ENCODE peak calls at places on chromosomes 13 and 19, in five cellular contexts. U is GM23338, W is HCT116, S is K562, C is astrocyte. D is an unnamed sample.

GRCh38 chr19:50777261-50777660 is 7.0 kb downstream of the GPR32 start:
- DNase-seq in U (no peak), W (no peak), S (no peak), C (no peak), D (no peak)

GRCh38 chr19:46271488-46272197 is 25.2 kb upstream of the HIF3A start:
- DNase-seq in U (no peak), W (no peak), S (no peak), C (peak), D (no peak)

GRCh38 chr19:3171894-3172679 is 6.5 kb upstream of the S1PR4 start:
- DNase-seq in U (no peak), W (no peak), S (no peak), C (no peak), D (no peak)

GRCh38 chr19:28949535-28949934 is 263.4 kb downstream of the UQCRFS1 start:
- DNase-seq in U (peak), W (no peak), S (peak), C (no peak), D (no peak)

GRCh38 chr13:65036999-65037398 is 2193.1 kb downstream of the PCDH9 start:
- DNase-seq in U (no peak), W (no peak), S (no peak), C (peak), D (no peak)

GRCh38 chr19:42032428-42032827 is 37.6 kb downstream of the GRIK5 start:
- DNase-seq in U (peak), W (no peak), S (no peak), C (no peak), D (peak)

GRCh38 chr13:41137951-41138350 is 5.3 kb upstream of the KBTBD6 start:
- DNase-seq in U (no peak), W (no peak), S (no peak), C (peak), D (no peak)

GRCh38 chr19:29660835-29661234 is 4.4 kb upstream of the PLEKHF1 start:
- DNase-seq in U (no peak), W (no peak), S (peak), C (no peak), D (no peak)

GRCh38 chr19:6229216-6229913 is 50.4 kb downstream of the MLLT1 start:
- DNase-seq in U (no peak), W (no peak), S (no peak), C (no peak), D (no peak)

GRCh38 chr13:109448629-109449028 is 337.8 kb downstream of the IRS2 start:
- DNase-seq in U (no peak), W (no peak), S (no peak), C (no peak), D (no peak)

GRCh38 chr19:31355330-31356289 is 6.4 kb upstream of the TSHZ3 start:
- DNase-seq in U (peak), W (no peak), S (no peak), C (no peak), D (no peak)
- TF ChIP-seq EZH2 in U (peak), W (no peak), S (no peak), C (peak), D (no peak)

GRCh38 chr13:82766732-82767321 is 1115.4 kb downstream of the SLITRK1 start:
- DNase-seq in U (no peak), W (no peak), S (no peak), C (no peak), D (no peak)
- TF ChIP-seq CTCF in U (no peak), W (no peak), S (no peak), C (no peak), D (no peak)

GRCh38 chr19:10222201-10222890 is 8.8 kb downstream of the S1PR2 start:
- DNase-seq in U (no peak), W (no peak), S (no peak), C (no peak), D (no peak)

GRCh38 chr19:10220695-10221094 is 10.4 kb downstream of the S1PR2 start:
- DNase-seq in U (no peak), W (no peak), S (no peak), C (no peak), D (no peak)

GRCh38 chr19:10217085-10217484 is 14.0 kb downstream of the S1PR2 start:
- DNase-seq in U (no peak), W (no peak), S (no peak), C (no peak), D (no peak)

GRCh38 chr19:10223488-10224213 is 7.5 kb downstream of the S1PR2 start:
- DNase-seq in U (no peak), W (no peak), S (peak), C (no peak), D (no peak)

GRCh38 chr19:10219678-10220077 is 11.5 kb downstream of the S1PR2 start:
- DNase-seq in U (peak), W (no peak), S (peak), C (no peak), D (peak)
- H3K27ac ChIP-seq in U (peak), W (no peak), S (no peak), C (no peak), D (no peak)

DNA sequence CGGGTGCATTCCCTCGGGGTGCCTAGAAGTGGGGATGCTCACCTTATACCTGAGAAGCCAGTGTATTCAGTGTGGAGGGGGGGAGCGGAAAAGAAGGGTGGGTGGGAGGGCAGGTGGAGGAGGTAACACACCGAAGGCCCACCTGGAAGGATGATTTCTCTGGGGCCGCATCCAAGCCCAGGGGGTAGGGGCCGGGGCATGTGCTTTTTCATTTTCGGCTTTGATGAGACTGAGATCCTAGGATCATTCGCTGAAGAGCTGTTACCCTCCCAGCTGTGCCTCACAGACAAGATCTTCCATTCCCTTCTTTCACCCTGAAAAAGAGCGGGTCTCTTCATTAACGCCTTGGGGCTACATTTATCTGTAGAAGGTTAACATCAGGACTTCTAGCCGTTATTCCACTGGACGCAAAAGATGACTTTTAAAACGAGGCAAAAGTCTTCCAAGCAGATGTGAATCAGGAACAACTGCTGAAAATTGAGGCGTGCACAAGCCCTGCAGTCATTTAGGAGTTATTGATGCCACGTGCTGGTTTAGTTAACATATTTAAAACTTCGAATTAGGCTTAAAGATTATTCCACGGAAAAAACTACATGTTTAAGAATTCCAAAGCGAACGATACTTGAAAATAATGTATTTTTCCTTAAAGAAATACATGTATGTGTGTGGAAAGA is 1.1 kb downstream of the LMO7 start:
- DNase-seq in U (peak), W (no peak), S (no peak), C (no peak), D (peak)
- TF ChIP-seq EZH2 in U (no peak), W (no peak), S (no peak), C (no peak), D (no peak)

GRCh38 chr19:55912916-55913315 is 19.2 kb downstream of the NLRP13 start:
- DNase-seq in U (no peak), W (no peak), S (no peak), C (no peak), D (no peak)

GRCh38 chr19:55909801-55910200 is 22.3 kb downstream of the NLRP13 start:
- DNase-seq in U (no peak), W (no peak), S (no peak), C (no peak), D (no peak)

DNA sequence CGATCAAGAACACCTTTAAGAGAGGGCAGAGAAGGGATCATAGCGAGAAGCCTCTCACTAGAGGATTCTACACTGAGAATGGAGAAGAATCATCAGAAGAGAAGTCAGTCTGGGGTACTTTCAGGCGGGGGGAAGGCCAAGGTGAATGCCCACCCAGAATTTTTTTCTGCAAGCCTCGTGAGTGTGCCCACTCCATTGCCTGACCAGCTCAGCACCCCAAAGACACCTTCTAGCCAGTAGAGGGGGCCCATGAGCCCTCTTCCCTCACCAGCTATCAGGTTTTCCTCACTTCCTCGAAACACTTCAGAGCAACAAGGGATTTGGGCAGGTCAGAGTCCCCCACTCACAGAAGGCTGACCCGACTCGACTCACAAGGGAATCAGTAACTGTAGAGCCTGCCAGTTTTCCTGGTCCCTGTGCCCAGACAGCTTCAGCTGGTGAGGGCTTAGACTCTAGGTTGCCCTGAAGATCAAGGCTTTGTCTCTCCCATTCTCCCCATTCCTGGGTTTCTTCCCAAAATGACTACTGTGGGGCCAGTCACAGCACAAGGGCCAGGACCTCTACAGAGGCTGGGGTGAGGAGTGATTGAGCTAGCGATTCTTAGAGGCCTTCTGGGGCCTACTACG is 18.4 kb downstream of the NLRP13 start:
- DNase-seq in U (no peak), W (peak), S (peak), C (no peak), D (peak)
- TF ChIP-seq CTCF in U (peak), W (peak), S (peak), C (no peak), D (peak)

DNA sequence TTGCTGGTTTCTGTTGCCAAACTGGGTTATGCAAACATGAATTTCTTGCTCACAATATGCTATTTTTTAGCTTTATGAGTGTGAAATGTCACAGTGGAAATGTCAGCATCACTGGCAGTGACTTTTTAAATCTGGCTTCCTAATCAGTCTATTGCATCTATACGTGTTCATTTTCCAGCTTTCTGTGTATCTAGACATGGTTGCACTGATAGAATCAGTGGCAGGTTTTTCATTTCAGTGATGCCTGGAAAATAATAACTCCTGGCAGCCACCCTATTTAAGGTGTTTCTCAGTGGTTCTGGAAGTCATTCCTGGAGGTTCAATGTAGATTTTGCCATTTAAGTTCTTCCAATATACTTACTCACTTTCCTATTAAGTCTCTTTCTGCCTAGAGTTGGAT is 146.7 kb downstream of the SLITRK6 start:
- DNase-seq in U (no peak), W (no peak), S (no peak), C (no peak), D (no peak)
- H3K27ac ChIP-seq in U (no peak), W (no peak), S (no peak), C (no peak), D (no peak)